ENCODE peak calls at places on chromosome 6, in five cellular contexts. J is psoas muscle, F is breast epithelium, N is PC-9, U is upper lobe of right lung. Y is an unnamed sample.

GRCh38 chr6:27966044-27966443 is 9.0 kb downstream of the OR2B6 start:
- DNase-seq in J (no peak), F (no peak), N (no peak), U (no peak), Y (no peak)

GRCh38 chr6:104326173-104327001 is 533.3 kb downstream of the HACE1 start:
- DNase-seq in J (no peak), F (no peak), N (peak; percentile 89), U (no peak), Y (no peak)

GRCh38 chr6:53768636-53769035 is 26.2 kb upstream of the LRRC1 start:
- DNase-seq in J (no peak), F (no peak), N (no peak), U (no peak), Y (no peak)

GRCh38 chr6:169225131-169225576 is 28.5 kb downstream of the THBS2 start:
- DNase-seq in J (no peak), F (no peak), N (no peak), U (no peak), Y (no peak)

GRCh38 chr6:6610031-6610591 is 21.6 kb downstream of the LY86 start:
- DNase-seq in J (no peak), F (no peak), N (no peak), U (no peak), Y (no peak)

GRCh38 chr6:40715501-40716403 is 128.6 kb upstream of the LRFN2 start:
- DNase-seq in J (no peak), F (no peak), N (no peak), U (no peak), Y (no peak)

GRCh38 chr6:151284012-151284411 is 44.2 kb downstream of the AKAP12 start:
- DNase-seq in J (no peak), F (no peak), N (no peak), U (no peak), Y (no peak)

GRCh38 chr6:106631356-106631755 is 2.0 kb downstream of the QRSL1 start:
- DNase-seq in J (no peak), F (no peak), N (no peak), U (no peak), Y (no peak)

GRCh38 chr6:84137051-84137375 is 90.4 kb downstream of the CEP162 start:
- DNase-seq in J (no peak), F (no peak), N (no peak), U (no peak), Y (no peak)

GRCh38 chr6:104625536-104625935 is 234.2 kb downstream of the HACE1 start:
- DNase-seq in J (no peak), F (no peak), N (peak; percentile 72), U (no peak), Y (no peak)

GRCh38 chr6:116059713-116060571 is 749 bp downstream of the FRK start:
- DNase-seq in J (no peak), F (no peak), N (peak; percentile 87), U (peak; percentile 65), Y (no peak)

GRCh38 chr6:149482542-149483261 is 2.1 kb downstream of the ZC3H12D start:
- DNase-seq in J (no peak), F (no peak), N (no peak), U (no peak), Y (no peak)

GRCh38 chr6:132746049-132746448 is 11.7 kb downstream of the VNN2 start:
- DNase-seq in J (no peak), F (no peak), N (peak; percentile 49), U (no peak), Y (no peak)

GRCh38 chr6:50829898-50830439 is 11.3 kb downstream of the TFAP2B start:
- DNase-seq in J (no peak), F (no peak), N (no peak), U (no peak), Y (no peak)

GRCh38 chr6:107811591-107812218 is 12.4 kb downstream of the SCML4 start:
- DNase-seq in J (no peak), F (no peak), N (no peak), U (no peak), Y (no peak)

GRCh38 chr6:30130887-30131862 is 4.8 kb upstream of the TRIM40 start:
- DNase-seq in J (peak; percentile 58), F (peak; percentile 61), N (peak; percentile 80), U (peak; percentile 68), Y (no peak)

GRCh38 chr6:168999392-168999791 is 254.3 kb downstream of the THBS2 start:
- DNase-seq in J (no peak), F (no peak), N (no peak), U (no peak), Y (no peak)

GRCh38 chr6:52512199-52512598 is 64.7 kb downstream of the TRAM2 start:
- DNase-seq in J (peak; percentile 63), F (no peak), N (peak; percentile 60), U (no peak), Y (no peak)

GRCh38 chr6:73521351-73522254 is 771 bp upstream of the EEF1A1 start:
- DNase-seq in J (peak; percentile 80), F (peak; percentile 76), N (peak; percentile 70), U (peak; percentile 91), Y (peak; percentile 86)

GRCh38 chr6:45445749-45446454 is 68.2 kb upstream of the SUPT3H start:
- DNase-seq in J (peak; percentile 62), F (peak; percentile 50), N (peak; percentile 94), U (peak; percentile 73), Y (peak; percentile 15)

GRCh38 chr6:136532030-136532429 is 18.2 kb downstream of the MAP7 start:
- DNase-seq in J (no peak), F (no peak), N (no peak), U (no peak), Y (peak; percentile 18)

GRCh38 chr6:106363401-106364138 is 3.1 kb downstream of the CRYBG1 start:
- DNase-seq in J (no peak), F (no peak), N (peak; percentile 54), U (no peak), Y (no peak)

GRCh38 chr6:31532644-31533454 is 4.1 kb downstream of the MCCD1 start:
- DNase-seq in J (no peak), F (no peak), N (no peak), U (no peak), Y (no peak)

GRCh38 chr6:130583268-130583667 is 217.5 kb downstream of the TMEM200A start:
- DNase-seq in J (no peak), F (no peak), N (no peak), U (no peak), Y (no peak)

GRCh38 chr6:65896140-65896539 is 189.1 kb upstream of the EYS start:
- DNase-seq in J (no peak), F (no peak), N (no peak), U (no peak), Y (no peak)

GRCh38 chr6:124203106-124203811 is 399.6 kb downstream of the NKAIN2 start:
- DNase-seq in J (no peak), F (no peak), N (peak; percentile 42), U (no peak), Y (no peak)

GRCh38 chr6:166073082-166073481 is 94.6 kb downstream of the TBXT start:
- DNase-seq in J (no peak), F (no peak), N (no peak), U (no peak), Y (no peak)

GRCh38 chr6:146913842-146914562 is 290.2 kb upstream of the STXBP5 start:
- DNase-seq in J (peak; percentile 67), F (peak; percentile 53), N (peak; percentile 93), U (peak; percentile 82), Y (no peak)

GRCh38 chr6:121157913-121158312 is 176.4 kb downstream of the TBC1D32 start:
- DNase-seq in J (no peak), F (no peak), N (no peak), U (no peak), Y (no peak)

DNA sequence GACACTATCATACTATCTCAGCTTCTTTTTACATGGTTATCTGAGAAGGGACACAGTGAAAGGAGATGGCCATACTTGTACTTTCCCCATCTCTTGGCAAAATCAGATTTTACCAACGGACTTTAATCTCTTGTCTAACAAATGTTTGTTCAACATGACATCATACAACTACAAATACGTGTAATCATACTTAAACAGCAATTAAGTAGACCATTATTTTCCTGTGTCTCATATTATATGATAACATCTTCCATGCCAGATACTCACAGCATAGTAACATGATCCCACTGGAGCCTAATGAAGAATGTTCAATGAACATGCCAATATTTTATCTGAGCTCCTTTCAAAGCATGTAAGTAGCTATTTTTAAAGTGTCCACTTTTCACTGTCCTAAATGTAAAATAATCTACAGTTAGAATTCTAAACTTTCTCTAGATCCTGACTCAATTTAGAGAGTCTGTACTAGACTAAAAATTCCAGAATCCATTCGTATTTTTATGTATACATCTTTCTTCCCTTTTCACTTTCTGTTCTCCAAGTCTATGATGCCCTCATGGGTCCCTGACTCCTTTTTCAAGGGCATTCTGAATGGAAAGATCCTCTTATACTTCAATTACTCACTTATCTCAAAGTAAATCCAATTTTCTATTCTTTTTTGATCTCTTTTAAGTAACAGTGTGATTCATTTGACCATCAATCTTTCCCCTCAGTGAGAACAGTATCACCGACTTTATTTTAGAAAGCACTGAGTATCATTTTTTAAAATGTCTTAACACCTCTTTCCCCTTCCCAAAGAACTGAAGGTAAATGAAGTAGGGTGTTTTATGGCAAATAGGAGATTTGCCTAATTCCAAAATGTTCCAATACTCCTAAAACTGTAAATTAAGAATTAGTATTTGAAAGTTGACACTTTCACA is 133.5 kb downstream of the CDK19 start:
- DNase-seq in J (no peak), F (no peak), N (no peak), U (no peak), Y (no peak)
- H3K27ac ChIP-seq in J (peak overlapping the region; percentile 41), F (no peak overlapping the region), N (no peak overlapping the region), U (no peak overlapping the region), Y (peak overlapping the region; percentile 54)

DNA sequence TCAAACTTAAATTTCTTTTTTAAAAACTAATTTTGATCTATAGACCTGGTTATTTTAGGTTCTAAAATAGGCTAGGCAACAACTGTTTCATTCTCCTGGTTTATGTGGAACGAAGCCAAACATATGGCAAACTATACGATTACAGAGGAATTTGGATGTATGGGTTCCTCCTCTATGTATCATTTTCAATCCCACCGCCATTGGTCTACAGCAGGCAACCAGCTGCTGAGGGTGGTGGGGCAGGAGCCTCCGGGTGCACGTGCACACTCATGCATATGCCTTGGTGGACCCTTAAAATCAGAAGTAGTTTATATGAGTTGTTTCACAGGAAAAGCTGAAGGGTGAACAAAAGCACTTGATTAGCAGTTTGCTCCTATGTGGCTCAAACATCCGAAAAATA is 38.5 kb downstream of the LAMA4 start:
- DNase-seq in J (no peak), F (no peak), N (no peak), U (no peak), Y (no peak)
- H3K27ac ChIP-seq in J (no peak overlapping the region), F (no peak overlapping the region), N (peak overlapping the region; percentile 79), U (no peak overlapping the region), Y (no peak overlapping the region)

GRCh38 chr6:91117550-91117949 is 530.7 kb upstream of the MAP3K7 start:
- DNase-seq in J (no peak), F (no peak), N (no peak), U (no peak), Y (no peak)
- H3K27ac ChIP-seq in J (no peak overlapping the region), F (no peak overlapping the region), N (no peak overlapping the region), U (no peak overlapping the region), Y (no peak overlapping the region)

GRCh38 chr6:25727028-25727427 is 27.5 kb upstream of the SLC17A4 start:
- DNase-seq in J (no peak), F (no peak), N (no peak), U (no peak), Y (no peak)
- H3K27ac ChIP-seq in J (no peak overlapping the region), F (no peak overlapping the region), N (no peak overlapping the region), U (no peak overlapping the region), Y (no peak overlapping the region)